ENCODE peak calls at places on chromosomes 7 and 10, in four cellular contexts. One of them, this sample, is unnamed.

GRCh38 chr7:7786595-7786994 is 68.2 kb upstream of the RPA3 start:
- DNase-seq in NCI-H1417: no peak
- DNase-seq in T-cell: no peak
- DNase-seq in body of pancreas: no peak
- DNase-seq in this sample: no peak

GRCh38 chr7:157007470-157008066 is 2.9 kb downstream of the MNX1 start:
- DNase-seq in NCI-H1417: no peak
- DNase-seq in T-cell: no peak
- DNase-seq in body of pancreas: peak; percentile 20
- DNase-seq in this sample: no peak

GRCh38 chr10:110304394-110304779 is 333 bp downstream of the SMNDC1 start:
- DNase-seq in NCI-H1417: peak; percentile 65
- DNase-seq in T-cell: no peak
- DNase-seq in body of pancreas: no peak
- DNase-seq in this sample: no peak

GRCh38 chr7:2724453-2725177 is 36.6 kb downstream of the AMZ1 start:
- DNase-seq in NCI-H1417: no peak
- DNase-seq in T-cell: no peak
- DNase-seq in body of pancreas: no peak
- DNase-seq in this sample: no peak

GRCh38 chr10:2761971-2762370 is 305.4 kb upstream of the PFKP start:
- DNase-seq in NCI-H1417: no peak
- DNase-seq in T-cell: no peak
- DNase-seq in body of pancreas: no peak
- DNase-seq in this sample: no peak

GRCh38 chr7:44307301-44307900 is 18.0 kb downstream of the CAMK2B start:
- DNase-seq in NCI-H1417: peak; percentile 79
- DNase-seq in T-cell: no peak
- DNase-seq in body of pancreas: peak; percentile 11
- DNase-seq in this sample: no peak

GRCh38 chr10:1382711-1383110 is 326.5 kb downstream of the WDR37 start:
- DNase-seq in NCI-H1417: no peak
- DNase-seq in T-cell: no peak
- DNase-seq in body of pancreas: no peak
- DNase-seq in this sample: no peak

GRCh38 chr7:116728413-116728812 is 56.4 kb downstream of the MET start:
- DNase-seq in NCI-H1417: no peak
- DNase-seq in T-cell: no peak
- DNase-seq in body of pancreas: no peak
- DNase-seq in this sample: no peak

GRCh38 chr10:93915603-93916002 is 21.8 kb downstream of the SLC35G1 start:
- DNase-seq in NCI-H1417: peak; percentile 2
- DNase-seq in T-cell: no peak
- DNase-seq in body of pancreas: no peak
- DNase-seq in this sample: no peak

GRCh38 chr10:54469587-54470323 is 331.3 kb downstream of the PCDH15 start:
- DNase-seq in NCI-H1417: no peak
- DNase-seq in T-cell: no peak
- DNase-seq in body of pancreas: no peak
- DNase-seq in this sample: no peak

GRCh38 chr7:129665013-129665401 is 53.5 kb downstream of the NRF1 start:
- DNase-seq in NCI-H1417: no peak
- DNase-seq in T-cell: no peak
- DNase-seq in body of pancreas: peak; percentile 22
- DNase-seq in this sample: no peak

GRCh38 chr10:91103384-91104184 is 116.9 kb upstream of the PCGF5 start:
- DNase-seq in NCI-H1417: no peak
- DNase-seq in T-cell: no peak
- DNase-seq in body of pancreas: no peak
- DNase-seq in this sample: no peak

GRCh38 chr7:142194201-142194600 is 63.7 kb downstream of the PRSS58 start:
- DNase-seq in NCI-H1417: no peak
- DNase-seq in T-cell: no peak
- DNase-seq in body of pancreas: no peak
- DNase-seq in this sample: no peak

GRCh38 chr7:73645643-73646182 is 21.4 kb upstream of the MLXIPL start:
- DNase-seq in NCI-H1417: no peak
- DNase-seq in T-cell: no peak
- DNase-seq in body of pancreas: no peak
- DNase-seq in this sample: no peak

GRCh38 chr10:97974108-97974507 is 56.3 kb downstream of the CRTAC1 start:
- DNase-seq in NCI-H1417: no peak
- DNase-seq in T-cell: no peak
- DNase-seq in body of pancreas: no peak
- DNase-seq in this sample: no peak

GRCh38 chr7:128831994-128832879 is 2.0 kb downstream of the FLNC start:
- DNase-seq in NCI-H1417: peak; percentile 78
- DNase-seq in T-cell: no peak
- DNase-seq in body of pancreas: no peak
- DNase-seq in this sample: no peak

GRCh38 chr7:81002471-81002870 is 83.6 kb upstream of the SEMA3C start:
- DNase-seq in NCI-H1417: no peak
- DNase-seq in T-cell: no peak
- DNase-seq in body of pancreas: no peak
- DNase-seq in this sample: no peak